ENCODE peak calls at places on chromosome 10, in five cellular contexts. One of them, this sample, is unnamed.

GRCh38 chr10:84337199-84337598 is 8.8 kb downstream of the CCSER2 start:
- DNase-seq in fibroblast of pulmonary artery: peak; percentile 32
- DNase-seq in GM04503: peak; percentile 12
- DNase-seq in HTR-8/SVneo: no peak
- DNase-seq in NCI-H2029 treated with DMSO at 0.1 percent for 48 hours: no peak
- DNase-seq in this sample: no peak

GRCh38 chr10:124913167-124913566 is 28.8 kb upstream of the ZRANB1 start:
- DNase-seq in fibroblast of pulmonary artery: no peak
- DNase-seq in GM04503: no peak
- DNase-seq in HTR-8/SVneo: no peak
- DNase-seq in NCI-H2029 treated with DMSO at 0.1 percent for 48 hours: no peak
- DNase-seq in this sample: no peak

GRCh38 chr10:86648706-86649426 is 5.5 kb upstream of the OPN4 start:
- DNase-seq in fibroblast of pulmonary artery: peak; percentile 80
- DNase-seq in NCI-H2029 treated with DMSO at 0.1 percent for 48 hours: no peak
- DNase-seq in GM04503: peak; percentile 76
- DNase-seq in HTR-8/SVneo: peak; percentile 82
- DNase-seq in this sample: no peak

GRCh38 chr10:120632047-120632446 is 175.0 kb downstream of the PLPP4 start:
- DNase-seq in fibroblast of pulmonary artery: no peak
- DNase-seq in NCI-H2029 treated with DMSO at 0.1 percent for 48 hours: no peak
- DNase-seq in HTR-8/SVneo: no peak
- DNase-seq in GM04503: no peak
- DNase-seq in this sample: no peak

GRCh38 chr10:74880041-74880440 is 53.6 kb downstream of the KAT6B start:
- DNase-seq in NCI-H2029 treated with DMSO at 0.1 percent for 48 hours: no peak
- DNase-seq in HTR-8/SVneo: no peak
- DNase-seq in GM04503: no peak
- DNase-seq in fibroblast of pulmonary artery: peak; percentile 13
- DNase-seq in this sample: no peak

GRCh38 chr10:61047011-61047410 is 103.0 kb upstream of the RHOBTB1 start:
- DNase-seq in fibroblast of pulmonary artery: peak; percentile 17
- DNase-seq in HTR-8/SVneo: no peak
- DNase-seq in NCI-H2029 treated with DMSO at 0.1 percent for 48 hours: no peak
- DNase-seq in GM04503: no peak
- DNase-seq in this sample: no peak

GRCh38 chr10:77846718-77847311 is 79.7 kb downstream of the DLG5 start:
- DNase-seq in NCI-H2029 treated with DMSO at 0.1 percent for 48 hours: no peak
- DNase-seq in GM04503: no peak
- DNase-seq in HTR-8/SVneo: peak; percentile 78
- DNase-seq in fibroblast of pulmonary artery: peak; percentile 72
- DNase-seq in this sample: peak; percentile 86

GRCh38 chr10:85650791-85651506 is 715.6 kb downstream of the GRID1 start:
- DNase-seq in HTR-8/SVneo: no peak
- DNase-seq in NCI-H2029 treated with DMSO at 0.1 percent for 48 hours: no peak
- DNase-seq in fibroblast of pulmonary artery: no peak
- DNase-seq in GM04503: no peak
- DNase-seq in this sample: no peak

GRCh38 chr10:79562135-79562756 is 2.0 kb upstream of the SFTPA2 start:
- DNase-seq in NCI-H2029 treated with DMSO at 0.1 percent for 48 hours: no peak
- DNase-seq in GM04503: no peak
- DNase-seq in fibroblast of pulmonary artery: peak; percentile 70
- DNase-seq in HTR-8/SVneo: peak; percentile 72
- DNase-seq in this sample: peak; percentile 71

GRCh38 chr10:104232613-104233102 is 494 bp upstream of the CFAP43 start:
- DNase-seq in fibroblast of pulmonary artery: no peak
- DNase-seq in HTR-8/SVneo: no peak
- DNase-seq in GM04503: no peak
- DNase-seq in NCI-H2029 treated with DMSO at 0.1 percent for 48 hours: no peak
- DNase-seq in this sample: peak; percentile 66

GRCh38 chr10:71795248-71795647 is 21.9 kb upstream of the VSIR start:
- DNase-seq in HTR-8/SVneo: peak; percentile 42
- DNase-seq in fibroblast of pulmonary artery: peak; percentile 50
- DNase-seq in NCI-H2029 treated with DMSO at 0.1 percent for 48 hours: no peak
- DNase-seq in GM04503: no peak
- DNase-seq in this sample: no peak

GRCh38 chr10:69372126-69372980 is 44.4 kb downstream of the TACR2 start:
- DNase-seq in fibroblast of pulmonary artery: peak; percentile 93
- DNase-seq in HTR-8/SVneo: no peak
- DNase-seq in NCI-H2029 treated with DMSO at 0.1 percent for 48 hours: no peak
- DNase-seq in GM04503: no peak
- DNase-seq in this sample: no peak

GRCh38 chr10:3935933-3936359 is 150.9 kb upstream of the KLF6 start:
- DNase-seq in NCI-H2029 treated with DMSO at 0.1 percent for 48 hours: peak; percentile 15
- DNase-seq in GM04503: no peak
- DNase-seq in fibroblast of pulmonary artery: peak; percentile 31
- DNase-seq in HTR-8/SVneo: no peak
- DNase-seq in this sample: no peak

GRCh38 chr10:96863922-96864543 is 31.9 kb downstream of the LCOR start:
- DNase-seq in HTR-8/SVneo: peak; percentile 44
- DNase-seq in NCI-H2029 treated with DMSO at 0.1 percent for 48 hours: peak; percentile 74
- DNase-seq in fibroblast of pulmonary artery: peak; percentile 58
- DNase-seq in GM04503: no peak
- DNase-seq in this sample: no peak

GRCh38 chr10:21926358-21926890 is 77.1 kb downstream of the DNAJC1 start:
- DNase-seq in GM04503: no peak
- DNase-seq in HTR-8/SVneo: no peak
- DNase-seq in NCI-H2029 treated with DMSO at 0.1 percent for 48 hours: no peak
- DNase-seq in fibroblast of pulmonary artery: peak; percentile 18
- DNase-seq in this sample: no peak

GRCh38 chr10:30793093-30793492 is 163.5 kb upstream of the LYZL2 start:
- DNase-seq in GM04503: no peak
- DNase-seq in HTR-8/SVneo: no peak
- DNase-seq in NCI-H2029 treated with DMSO at 0.1 percent for 48 hours: no peak
- DNase-seq in fibroblast of pulmonary artery: no peak
- DNase-seq in this sample: no peak

GRCh38 chr10:2978111-2978510 is 89.2 kb upstream of the PFKP start:
- DNase-seq in NCI-H2029 treated with DMSO at 0.1 percent for 48 hours: peak; percentile 60
- DNase-seq in HTR-8/SVneo: peak; percentile 28
- DNase-seq in GM04503: no peak
- DNase-seq in fibroblast of pulmonary artery: peak; percentile 71
- DNase-seq in this sample: no peak

GRCh38 chr10:88553116-88553752 is 29.9 kb downstream of the RNLS start:
- DNase-seq in GM04503: peak; percentile 45
- DNase-seq in HTR-8/SVneo: peak; percentile 46
- DNase-seq in fibroblast of pulmonary artery: peak; percentile 91
- DNase-seq in NCI-H2029 treated with DMSO at 0.1 percent for 48 hours: no peak
- DNase-seq in this sample: peak; percentile 53

GRCh38 chr10:109889867-109890266 is 33.4 kb downstream of the XPNPEP1 start:
- DNase-seq in GM04503: no peak
- DNase-seq in NCI-H2029 treated with DMSO at 0.1 percent for 48 hours: no peak
- DNase-seq in fibroblast of pulmonary artery: peak; percentile 83
- DNase-seq in HTR-8/SVneo: peak; percentile 36
- DNase-seq in this sample: no peak

GRCh38 chr10:32957341-32958084 is 517 bp downstream of the ITGB1 start:
- DNase-seq in NCI-H2029 treated with DMSO at 0.1 percent for 48 hours: no peak
- DNase-seq in fibroblast of pulmonary artery: no peak
- DNase-seq in GM04503: no peak
- DNase-seq in HTR-8/SVneo: no peak
- DNase-seq in this sample: peak; percentile 85